ENCODE peak calls at places on chromosomes 13 and 19, in five cellular contexts. Y is PC-3, Q is endothelial cell of umbilical vein, O is MM.1S, V is GM23248. N is an unnamed sample.

GRCh38 chr13:112967666-112968379 is 1.2 kb upstream of the MCF2L start:
- DNase-seq in Q (no peak), Y (no peak), V (peak; percentile 29), O (peak; percentile 35), N (no peak)

GRCh38 chr19:14410054-14410774 is 8.9 kb downstream of the DDX39A start:
- DNase-seq in Y (no peak), Q (no peak), V (no peak), O (no peak), N (no peak)

GRCh38 chr13:107883561-107884175 is 331.7 kb downstream of the LIG4 start:
- DNase-seq in V (peak; percentile 83), O (no peak), Q (no peak), Y (peak; percentile 93), N (peak; percentile 83)

GRCh38 chr13:50209646-50210045 is 194.4 kb downstream of the KCNRG start:
- DNase-seq in V (no peak), O (no peak), Q (no peak), Y (no peak), N (no peak)

GRCh38 chr13:22162889-22163288 is 492.0 kb downstream of the FGF9 start:
- DNase-seq in V (no peak), Y (no peak), Q (no peak), O (peak; percentile 14), N (no peak)

GRCh38 chr13:51626749-51627148 is 42.5 kb downstream of the WDFY2 start:
- DNase-seq in O (no peak), Q (no peak), Y (no peak), V (no peak), N (no peak)

GRCh38 chr19:29745253-29745652 is 30.2 kb upstream of the C19orf12 start:
- DNase-seq in V (peak; percentile 7), O (no peak), Y (no peak), Q (no peak), N (no peak)

GRCh38 chr13:99103536-99103935 is 97.1 kb upstream of the UBAC2 start:
- DNase-seq in Q (no peak), O (no peak), Y (no peak), V (peak; percentile 11), N (no peak)

GRCh38 chr19:3454656-3455392 is 25.5 kb downstream of the SMIM24 start:
- DNase-seq in O (no peak), V (no peak), Y (no peak), Q (no peak), N (no peak)

GRCh38 chr19:6103217-6103644 is 7.1 kb downstream of the RFX2 start:
- DNase-seq in Y (peak; percentile 85), V (peak; percentile 96), O (no peak), Q (peak; percentile 98), N (peak; percentile 90)

GRCh38 chr13:43356566-43356965 is 333.2 kb downstream of the DNAJC15 start:
- DNase-seq in Y (no peak), O (no peak), Q (no peak), V (peak; percentile 20), N (no peak)

GRCh38 chr19:13629687-13630357 is 123.5 kb upstream of the CACNA1A start:
- DNase-seq in Y (peak; percentile 81), Q (no peak), O (no peak), V (peak; percentile 90), N (peak; percentile 79)

GRCh38 chr13:64697226-64697625 is 2532.9 kb downstream of the PCDH9 start:
- DNase-seq in V (no peak), Y (peak; percentile 61), Q (peak; percentile 45), O (no peak), N (no peak)

GRCh38 chr13:53264751-53265150 is 236.1 kb downstream of the OLFM4 start:
- DNase-seq in O (no peak), Q (no peak), Y (no peak), V (no peak), N (no peak)

GRCh38 chr13:103351035-103351828 is 285.0 kb upstream of the SLC10A2 start:
- DNase-seq in V (no peak), Q (no peak), O (no peak), Y (peak; percentile 59), N (peak; percentile 72)

GRCh38 chr13:113147206-113147605 is 11.2 kb upstream of the PROZ start:
- DNase-seq in V (no peak), O (no peak), Y (no peak), Q (no peak), N (no peak)

GRCh38 chr19:23305555-23305954 is 55.4 kb upstream of the ZNF724 start:
- DNase-seq in Q (no peak), V (no peak), O (no peak), Y (no peak), N (no peak)

GRCh38 chr19:39263912-39264305 is 4.3 kb upstream of the IFNL2 start:
- DNase-seq in Y (no peak), O (no peak), Q (no peak), V (no peak), N (no peak)

GRCh38 chr19:39264306-39265290 is 3.6 kb upstream of the IFNL2 start:
- DNase-seq in O (no peak), Q (no peak), V (peak; percentile 34), Y (no peak), N (no peak)

GRCh38 chr19:39261704-39262103 is 6.5 kb upstream of the IFNL2 start:
- DNase-seq in V (no peak), Q (no peak), Y (no peak), O (no peak), N (no peak)

GRCh38 chr19:39262496-39262895 is 5.7 kb upstream of the IFNL2 start:
- DNase-seq in O (no peak), V (no peak), Y (no peak), Q (no peak), N (no peak)

DNA sequence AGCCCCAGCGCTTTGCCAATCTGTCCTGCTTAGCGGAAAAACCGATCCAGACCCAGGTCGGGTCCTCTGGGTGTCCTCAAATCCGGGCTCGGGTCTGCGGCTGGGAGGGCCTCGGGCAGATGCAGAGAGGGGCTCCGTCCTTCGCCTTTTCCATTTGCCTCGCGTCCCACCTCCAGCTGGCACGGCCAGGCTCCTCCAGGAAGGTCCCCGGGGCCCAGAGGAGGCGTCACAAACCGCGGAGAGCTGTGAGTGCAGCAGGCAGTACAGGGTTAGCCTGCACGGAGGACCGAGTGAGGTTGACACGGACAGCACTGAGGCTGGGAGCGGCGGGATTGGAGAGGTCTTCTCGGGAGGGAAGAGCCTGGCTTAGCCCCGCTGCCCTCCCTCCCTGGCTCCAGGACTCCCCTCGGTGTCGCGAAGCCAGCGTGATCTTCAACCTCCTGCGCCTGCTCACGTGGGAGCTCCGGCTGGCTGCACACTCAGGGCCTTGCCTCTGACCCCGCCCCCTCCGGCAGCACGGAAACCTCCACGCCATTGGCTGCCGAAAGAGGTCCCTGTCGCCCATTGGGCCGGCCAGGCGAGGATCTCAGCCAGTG is 2.8 kb upstream of the IFNL2 start:
- DNase-seq in Y (no peak), O (no peak), V (peak; percentile 4), Q (no peak), N (no peak)
- TF ChIP-seq EZH2 in Y (no peak), O (no peak), V (peak; percentile 17), Q (no peak), N (no peak)

GRCh38 chr19:18704054-18704453 is 20.6 kb downstream of the CRTC1 start:
- DNase-seq in Q (no peak), O (no peak), Y (no peak), V (no peak), N (no peak)

GRCh38 chr19:18698321-18699167 is 15.1 kb downstream of the CRTC1 start:
- DNase-seq in V (no peak), O (no peak), Q (no peak), Y (peak; percentile 30), N (no peak)

GRCh38 chr19:18700501-18701249 is 17.2 kb downstream of the CRTC1 start:
- DNase-seq in Q (peak; percentile 43), V (peak; percentile 85), Y (peak; percentile 75), O (peak; percentile 75), N (peak; percentile 36)

GRCh38 chr19:18699403-18700054 is 16.0 kb downstream of the CRTC1 start:
- DNase-seq in Y (peak; percentile 31), Q (no peak), O (no peak), V (no peak), N (no peak)

DNA sequence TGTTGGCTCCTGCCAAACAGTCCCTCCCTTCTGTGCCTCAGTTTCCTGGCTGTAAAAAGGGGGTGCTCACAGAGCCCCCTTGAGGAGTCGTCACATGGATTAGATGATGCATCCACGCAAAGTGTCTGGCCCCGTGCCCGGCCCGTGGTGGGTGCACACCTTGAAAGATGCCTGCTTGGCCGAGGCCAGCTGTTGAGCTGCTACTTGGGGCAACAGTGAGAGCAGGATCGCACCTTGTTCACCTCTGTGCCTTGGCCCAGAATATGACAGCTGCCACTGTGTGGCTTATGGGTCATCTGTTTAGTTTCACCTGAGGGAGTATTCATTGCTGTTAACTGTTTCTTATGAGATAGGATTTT is 17.7 kb downstream of the CRTC1 start:
- DNase-seq in V (no peak), Q (no peak), Y (peak; percentile 15), O (peak; percentile 58), N (no peak)
- H3K4me3 ChIP-seq in V (peak overlapping the region; percentile 70), Q (no peak overlapping the region), Y (peak overlapping the region; percentile 74), O (peak overlapping the region; percentile 71), N (peak overlapping the region; percentile 55)

DNA sequence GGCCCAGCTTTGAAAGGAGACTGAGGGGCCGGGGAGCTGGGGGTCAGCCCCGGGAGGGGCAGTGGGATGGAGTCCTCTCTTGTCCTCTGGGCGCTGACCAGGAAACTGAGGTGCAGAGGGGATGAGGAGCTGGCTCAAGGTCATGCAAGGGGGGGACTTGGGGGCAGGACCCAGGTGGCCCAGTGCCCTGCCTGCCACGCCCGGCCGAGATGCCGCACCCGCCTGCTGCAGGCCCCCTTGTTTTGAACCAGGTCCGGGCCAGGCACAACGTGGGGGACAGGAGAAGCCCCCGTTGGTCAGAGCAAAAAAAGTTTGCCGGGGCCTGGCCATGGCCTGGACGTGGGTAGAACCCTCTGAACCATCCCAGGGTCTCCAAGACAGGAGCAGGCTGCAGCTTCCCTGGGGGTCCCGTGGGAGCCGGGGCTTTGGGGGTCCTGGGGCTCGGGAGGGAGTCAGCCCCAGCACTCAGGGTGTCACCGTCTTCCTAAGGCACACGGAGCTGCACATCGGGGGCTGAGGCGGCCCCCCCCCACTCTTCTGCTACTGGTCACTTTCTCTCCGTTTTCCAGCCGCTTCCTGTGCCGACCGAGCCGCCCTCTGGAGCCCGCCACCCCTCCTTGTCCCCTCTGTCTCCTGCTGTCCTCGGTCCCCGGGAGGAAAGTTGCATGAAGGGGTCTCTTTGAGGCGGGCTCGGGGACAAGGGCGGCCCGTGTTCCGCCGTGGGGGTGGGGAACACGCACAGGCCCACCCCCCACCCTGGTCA is 1.4 kb downstream of the EFNA2 start:
- DNase-seq in Q (no peak), O (no peak), Y (no peak), V (no peak), N (no peak)
- TF ChIP-seq EZH2 in Q (peak; percentile 68), O (no peak), Y (no peak), V (peak; percentile 79), N (peak; percentile 51)

GRCh38 chr19:341386-342127 is 3.0 kb downstream of the MIER2 start:
- DNase-seq in Y (no peak), V (no peak), Q (no peak), O (no peak), N (no peak)

GRCh38 chr19:343451-343931 is 1.1 kb downstream of the MIER2 start:
- DNase-seq in O (no peak), Y (no peak), Q (peak; percentile 17), V (peak; percentile 45), N (no peak)

GRCh38 chr19:342801-343421 is 1.7 kb downstream of the MIER2 start:
- DNase-seq in Q (peak; percentile 98), O (no peak), V (peak; percentile 94), Y (peak; percentile 82), N (peak; percentile 95)

GRCh38 chr19:340620-341385 is 3.8 kb downstream of the MIER2 start:
- DNase-seq in O (no peak), Y (no peak), Q (no peak), V (no peak), N (no peak)

DNA sequence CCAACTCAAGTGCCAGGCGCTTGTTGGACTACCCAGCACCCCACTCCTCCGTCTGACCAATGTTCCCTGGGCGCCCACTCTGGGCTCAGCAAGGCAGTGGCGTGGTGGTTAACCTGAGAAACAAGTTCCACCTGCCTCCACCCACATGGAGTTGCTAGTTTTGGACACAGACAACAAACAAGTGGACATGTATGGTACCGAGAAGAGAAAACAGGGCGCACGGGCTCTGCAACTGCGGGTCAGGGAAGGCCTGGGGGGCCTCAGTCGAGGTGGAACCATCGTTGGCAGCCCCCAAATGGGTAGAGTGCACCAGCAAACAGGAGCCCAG is 2.5 kb downstream of the MIER2 start:
- DNase-seq in V (no peak), Q (no peak), O (no peak), Y (peak; percentile 1), N (no peak)
- H3K4me3 ChIP-seq in V (peak overlapping the region; percentile 70), Q (no peak overlapping the region), O (no peak overlapping the region), Y (peak overlapping the region; percentile 75), N (peak overlapping the region; percentile 78)

N was measured in astrocyte.